ENCODE peak calls at places on chromosomes 1 and 21, in six cellular contexts. X is neural progenitor cell, B is hepatocyte, S is GM23248, Y is GM23338, V is PC-3. O is an unnamed sample.

GRCh38 chr1:156510709-156511108 is 10.1 kb upstream of the MEF2D start:
- DNase-seq in B (no peak), S (peak; percentile 91), V (no peak), Y (no peak), X (no peak), O (no peak)

GRCh38 chr1:213864007-213864406 is 123.8 kb upstream of the PROX1 start:
- DNase-seq in B (no peak), X (no peak), Y (no peak), S (no peak), V (no peak), O (no peak)

GRCh38 chr1:14300991-14301703 is 297.3 kb upstream of the KAZN start:
- DNase-seq in B (peak; percentile 60), V (no peak), Y (no peak), X (no peak), S (no peak), O (no peak)

GRCh38 chr1:113041569-113042335 is 31.2 kb upstream of the LRIG2 start:
- DNase-seq in Y (no peak), B (no peak), X (peak; percentile 33), V (no peak), S (peak; percentile 36), O (no peak)

GRCh38 chr1:2783435-2784397 is 17.8 kb downstream of the TTC34 start:
- DNase-seq in S (no peak), V (no peak), Y (no peak), X (no peak), B (no peak), O (no peak)

GRCh38 chr1:239493736-239494285 is 107.4 kb downstream of the CHRM3 start:
- DNase-seq in V (peak; percentile 86), X (no peak), S (no peak), B (no peak), Y (no peak), O (no peak)

GRCh38 chr1:55443175-55443933 is 228.2 kb upstream of the USP24 start:
- DNase-seq in V (peak; percentile 91), X (no peak), Y (no peak), S (peak; percentile 99), B (peak; percentile 74), O (no peak)

GRCh38 chr1:236239186-236239585 is 42.6 kb downstream of the ERO1B start:
- DNase-seq in Y (no peak), X (no peak), B (no peak), V (peak; percentile 21), S (no peak), O (no peak)

GRCh38 chr1:117621316-117621715 is 15.5 kb downstream of the TENT5C start:
- DNase-seq in S (no peak), V (no peak), X (no peak), B (no peak), Y (no peak), O (no peak)

GRCh38 chr1:117620440-117620839 is 14.6 kb downstream of the TENT5C start:
- DNase-seq in Y (no peak), X (no peak), B (no peak), V (no peak), S (no peak), O (no peak)

GRCh38 chr1:117623141-117623540 is 17.3 kb downstream of the TENT5C start:
- DNase-seq in Y (no peak), S (no peak), X (no peak), B (no peak), V (no peak), O (no peak)

GRCh38 chr1:117623698-117624097 is 17.9 kb downstream of the TENT5C start:
- DNase-seq in V (no peak), Y (no peak), X (no peak), B (no peak), S (no peak), O (no peak)

DNA sequence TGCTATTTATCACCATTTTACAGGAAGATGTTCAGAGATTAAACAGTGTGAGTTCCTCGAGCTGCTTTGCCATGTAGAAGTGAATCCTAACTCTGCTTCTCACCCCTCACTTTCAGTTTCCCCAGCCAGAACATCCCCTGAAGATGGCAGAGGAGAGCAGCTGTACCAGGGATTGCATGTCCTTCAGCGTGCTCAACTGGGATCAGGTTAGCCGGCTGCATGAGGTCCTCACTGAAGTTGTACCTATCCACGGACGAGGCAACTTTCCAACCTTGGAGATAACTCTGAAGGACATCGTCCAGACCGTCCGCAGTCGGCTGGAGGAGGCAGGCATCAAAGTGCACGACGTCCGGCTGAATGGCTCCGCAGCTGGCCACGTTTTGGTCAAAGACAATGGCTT is 16.9 kb downstream of the TENT5C start:
- DNase-seq in X (no peak), Y (no peak), V (no peak), B (no peak), S (no peak), O (no peak)
- H4K20me1 ChIP-seq in X (no peaks in the 10 kb centered on the region), Y (no peaks in the 10 kb centered on the region), V (no peaks in the 10 kb centered on the region), B (no peaks in the 10 kb centered on the region), S (no peaks in the 10 kb centered on the region), O (no peaks in the 10 kb centered on the region)

DNA sequence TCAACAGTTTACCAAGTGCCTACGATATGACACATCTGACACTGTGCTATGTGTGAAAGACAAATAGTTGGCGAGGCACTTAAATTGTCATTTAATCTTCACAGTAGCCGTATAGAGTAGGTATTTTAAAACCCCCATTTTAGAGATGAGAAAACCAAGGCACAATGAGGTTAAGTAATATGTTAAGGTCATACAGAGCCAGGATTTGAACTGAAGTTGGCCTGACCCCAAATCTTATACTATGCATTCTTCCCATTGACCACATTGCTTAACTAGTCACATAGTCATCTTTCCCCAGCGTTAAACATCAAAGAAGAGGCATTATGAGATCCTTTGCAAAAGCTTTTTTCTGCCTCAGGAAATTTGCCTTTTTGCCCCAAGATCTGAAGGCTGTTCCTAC is 3.9 kb downstream of the INKA2 start:
- DNase-seq in B (no peak), V (no peak), X (no peak), S (no peak), Y (no peak), O (no peak)
- TF ChIP-seq EZH2phosphoT487 in B (no peak), V (no peak), X (no peak), S (no peak), Y (no peak), O (no peak)

GRCh38 chr1:204376919-204377799 is 17.4 kb upstream of the PLEKHA6 start:
- DNase-seq in Y (no peak), S (no peak), X (no peak), B (peak; percentile 84), V (peak; percentile 95), O (no peak)
- H2AFZ ChIP-seq in Y (peak overlapping the region; percentile 96), S (no peak overlapping the region), X (peak overlapping the region; percentile 2), B (peak overlapping the region; percentile 43), V (peak overlapping the region; percentile 73), O (no peak overlapping the region)

GRCh38 chr21:34857874-34858273 is 189.1 kb downstream of the CLIC6 start:
- DNase-seq in B (no peak), X (no peak), V (no peak), S (peak; percentile 55), Y (peak; percentile 45), O (no peak)

GRCh38 chr21:34859976-34860653 is 189.0 kb downstream of the RUNX1 start:
- DNase-seq in V (no peak), S (peak; percentile 52), B (no peak), Y (no peak), X (no peak), O (no peak)

GRCh38 chr21:34857122-34857713 is 188.4 kb downstream of the CLIC6 start:
- DNase-seq in X (no peak), B (peak; percentile 35), Y (no peak), S (no peak), V (no peak), O (peak; percentile 23)

GRCh38 chr21:34861302-34861701 is 187.8 kb downstream of the RUNX1 start:
- DNase-seq in V (no peak), S (no peak), B (no peak), X (no peak), Y (no peak), O (no peak)

DNA sequence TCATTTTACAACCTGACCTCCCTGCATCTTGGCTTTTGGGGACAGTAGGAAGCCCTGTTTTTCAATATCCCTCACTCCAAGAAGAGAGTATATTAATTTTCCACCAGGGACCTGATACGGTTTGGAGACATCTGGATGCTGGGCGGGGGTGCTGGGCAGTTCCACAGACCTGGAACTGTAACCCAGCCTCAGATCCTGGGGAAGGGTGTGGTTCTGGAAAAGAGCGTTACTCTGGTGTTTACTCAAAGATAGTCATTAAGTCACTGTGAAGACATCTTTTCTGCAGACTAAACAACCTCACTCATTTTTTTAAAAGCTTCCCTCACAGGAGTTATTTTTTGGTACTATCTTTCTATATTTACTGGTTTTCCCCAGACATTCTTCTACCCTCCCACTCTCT is 189.8 kb downstream of the CLIC6 start:
- DNase-seq in S (peak; percentile 53), Y (no peak), V (no peak), B (no peak), X (no peak), O (no peak)
- H4K20me1 ChIP-seq in S (peaks cover 14% of the 10 kb centered on the region), Y (no peaks in the 10 kb centered on the region), V (peaks cover 29% of the 10 kb centered on the region), B (no peaks in the 10 kb centered on the region), X (no peaks in the 10 kb centered on the region), O (no peaks in the 10 kb centered on the region)